ENCODE peak calls at places on chromosome 21, in seven cellular contexts. Z is heart left ventricle, H is body of pancreas, C is aorta, O is left lung, Q is IMR-90, F is suprapubic skin. V is an unnamed sample. For H3K4me1, the result is how much of the 10 kb centered on the place peaks cover.

GRCh38 chr21:20996421-20997307 is 1.5 kb upstream of the NCAM2 start:
- DNase-seq in H (no peak), O (peak), C (no peak), F (no peak), Q (peak), Z (no peak), V (no peak)

GRCh38 chr21:36968414-36968813 is 1.9 kb upstream of the HLCS start:
- DNase-seq in Z (no peak), F (no peak), Q (no peak), H (no peak), C (no peak), O (no peak), V (no peak)

GRCh38 chr21:34649400-34649799 is 19.4 kb upstream of the CLIC6 start:
- DNase-seq in Q (no peak), H (no peak), O (no peak), Z (no peak), C (no peak), F (no peak), V (no peak)

GRCh38 chr21:35226302-35226701 is 177.2 kb upstream of the RUNX1 start:
- DNase-seq in Z (no peak), Q (peak), F (no peak), C (no peak), H (no peak), O (no peak), V (no peak)

GRCh38 chr21:36780861-36781260 is 81.9 kb downstream of the SIM2 start:
- DNase-seq in O (no peak), H (no peak), C (no peak), Q (no peak), Z (no peak), F (no peak), V (no peak)

GRCh38 chr21:36964832-36965719 is 1.4 kb downstream of the HLCS start:
- DNase-seq in Q (no peak), Z (no peak), F (no peak), H (no peak), O (no peak), C (no peak), V (no peak)

GRCh38 chr21:42835211-42835610 is 44.1 kb downstream of the WDR4 start:
- DNase-seq in F (no peak), H (no peak), O (no peak), Z (no peak), C (no peak), Q (no peak), V (no peak)

GRCh38 chr21:43866659-43867331 is 1.8 kb downstream of the AGPAT3 start:
- DNase-seq in H (peak), Q (no peak), F (no peak), O (peak), C (no peak), Z (no peak), V (peak)

GRCh38 chr21:34019402-34019801 is 54.0 kb upstream of the MRPS6 start:
- DNase-seq in O (no peak), C (no peak), Z (no peak), H (no peak), Q (no peak), F (no peak), V (no peak)

GRCh38 chr21:27173052-27173451 is 206.2 kb upstream of the ADAMTS5 start:
- DNase-seq in C (no peak), F (no peak), Q (no peak), Z (no peak), O (no peak), H (no peak), V (no peak)

GRCh38 chr21:30718239-30718909 is at the start of gene KRTAP21-3:
- DNase-seq in H (no peak), C (no peak), F (no peak), O (no peak), Q (no peak), Z (no peak), V (no peak)

GRCh38 chr21:33847586-33848251 is 67.9 kb downstream of the ATP5PO start:
- DNase-seq in C (no peak), H (no peak), F (no peak), O (no peak), Q (no peak), Z (no peak), V (no peak)

GRCh38 chr21:34219334-34220020 is 144.3 kb upstream of the KCNE2 start:
- DNase-seq in O (no peak), F (no peak), H (no peak), Q (no peak), C (no peak), Z (no peak), V (no peak)

GRCh38 chr21:36203603-36203889 is 46.9 kb downstream of the DOP1B start:
- DNase-seq in O (no peak), Z (no peak), H (peak), C (no peak), Q (peak), F (no peak), V (no peak)

GRCh38 chr21:39373634-39374033 is 24.7 kb upstream of the HMGN1 start:
- DNase-seq in Q (peak), H (no peak), C (no peak), O (no peak), Z (no peak), F (no peak), V (no peak)

GRCh38 chr21:27739187-27739586 is 772.3 kb upstream of the ADAMTS5 start:
- DNase-seq in Z (no peak), O (no peak), H (no peak), C (no peak), F (no peak), Q (no peak), V (no peak)

GRCh38 chr21:36696390-36696639 is 2.6 kb upstream of the SIM2 start:
- DNase-seq in C (no peak), Z (no peak), H (no peak), Q (no peak), O (no peak), F (no peak), V (no peak)

GRCh38 chr21:26013964-26014363 is 156.6 kb downstream of the APP start:
- DNase-seq in O (no peak), C (no peak), Q (no peak), H (no peak), F (no peak), Z (no peak), V (no peak)

GRCh38 chr21:26005464-26005863 is 165.1 kb downstream of the APP start:
- DNase-seq in C (no peak), Q (no peak), O (no peak), H (no peak), F (no peak), Z (no peak), V (no peak)

GRCh38 chr21:26003428-26003827 is 167.1 kb downstream of the APP start:
- DNase-seq in C (no peak), Z (no peak), F (no peak), Q (no peak), H (no peak), O (no peak), V (no peak)

GRCh38 chr21:26011292-26011940 is 159.2 kb downstream of the APP start:
- DNase-seq in H (no peak), O (no peak), C (no peak), F (no peak), Z (no peak), Q (no peak), V (no peak)

DNA sequence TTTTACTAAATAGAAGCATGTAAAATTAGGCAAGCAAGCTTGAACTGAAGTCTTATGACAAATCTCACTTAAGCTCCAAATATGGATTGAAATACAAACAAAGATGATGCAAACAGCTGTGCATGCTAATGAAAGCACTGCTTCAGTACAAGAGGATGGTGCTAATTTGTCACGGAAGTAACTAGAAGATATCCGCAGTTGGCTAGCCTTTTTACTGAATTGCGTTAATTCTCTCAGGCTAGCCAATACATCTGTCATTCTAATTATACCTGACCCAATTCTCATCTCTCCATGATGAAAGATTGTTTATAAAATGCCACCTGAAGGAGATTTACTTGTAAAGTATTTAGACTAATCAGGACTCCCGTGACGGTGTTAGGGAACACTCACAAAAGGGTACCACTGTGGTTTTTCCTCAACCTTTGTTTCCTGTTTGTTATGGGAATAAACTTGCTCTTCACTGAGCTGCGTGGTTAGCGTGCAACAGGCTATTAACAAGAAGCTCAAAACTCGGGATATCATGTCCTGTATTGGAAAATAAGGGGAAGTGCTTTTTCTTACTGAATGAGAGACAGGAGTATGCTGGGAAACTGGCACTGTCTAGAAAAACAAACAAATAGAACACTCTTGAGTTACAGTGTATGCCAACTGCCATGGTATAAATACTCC is 162.5 kb downstream of the APP start:
- DNase-seq in C (no peak), Z (no peak), Q (peak), O (no peak), H (no peak), F (no peak), V (no peak)
- H3K4me3 ChIP-seq in C (no peak), Z (no peak), Q (no peak), O (no peak), H (no peak), F (no peak), V (no peak)

GRCh38 chr21:15059397-15059796 is 5.4 kb downstream of the NRIP1 start:
- DNase-seq in Z (no peak), C (no peak), Q (no peak), H (no peak), F (no peak), O (no peak), V (no peak)
- H3K4me1 ChIP-seq in Z (half or more), C (under half), Q (under half), H (half or more), F (half or more), O (under half), V (under half)

GRCh38 chr21:44957901-44958451 is 18.1 kb downstream of the SLX9 start:
- DNase-seq in Z (no peak), C (peak), F (no peak), Q (no peak), O (peak), H (no peak), V (no peak)
- H3K27ac ChIP-seq in Z (peak), C (peak), F (peak), Q (no peak), O (peak), H (peak), V (no peak)

GRCh38 chr21:29022141-29022540 is 2.3 kb upstream of the USP16 start:
- DNase-seq in Q (no peak), C (no peak), O (no peak), H (no peak), F (no peak), Z (no peak), V (peak)

GRCh38 chr21:29018540-29018939 is 609 bp downstream of the RWDD2B start:
- DNase-seq in Z (no peak), O (no peak), F (no peak), C (no peak), H (no peak), Q (no peak), V (no peak)

GRCh38 chr21:29017639-29018237 is 1.4 kb downstream of the RWDD2B start:
- DNase-seq in Q (no peak), Z (no peak), C (no peak), F (no peak), O (no peak), H (no peak), V (no peak)
- H3K4me3 ChIP-seq in Q (peak), Z (peak), C (peak), F (peak), O (peak), H (no peak), V (peak)

DNA sequence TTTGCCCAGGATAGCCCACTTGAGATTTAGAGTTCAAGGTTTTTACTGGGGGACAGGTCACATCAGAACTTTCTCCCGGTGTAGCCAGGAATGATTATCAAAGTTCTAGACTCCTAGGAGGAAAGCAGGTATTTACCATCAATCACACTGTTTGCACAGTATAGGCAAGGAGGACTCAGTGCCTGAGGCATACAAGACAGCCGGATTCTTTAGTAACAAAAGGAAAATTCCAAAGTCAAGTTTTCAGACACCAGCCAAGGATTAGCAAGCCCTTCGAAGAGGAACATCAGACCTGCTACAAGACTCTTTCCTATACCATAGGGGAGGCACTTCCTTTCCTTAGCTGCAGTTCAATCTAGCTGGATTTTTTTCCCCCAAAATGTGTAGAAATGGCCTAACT is 197.8 kb upstream of the USP25 start:
- DNase-seq in H (no peak), Q (no peak), C (no peak), O (no peak), Z (no peak), F (no peak), V (no peak)
- H3K4me1 ChIP-seq in H (under half), Q (under half), C (under half), O (under half), Z (under half), F (under half), V (under half)

DNA sequence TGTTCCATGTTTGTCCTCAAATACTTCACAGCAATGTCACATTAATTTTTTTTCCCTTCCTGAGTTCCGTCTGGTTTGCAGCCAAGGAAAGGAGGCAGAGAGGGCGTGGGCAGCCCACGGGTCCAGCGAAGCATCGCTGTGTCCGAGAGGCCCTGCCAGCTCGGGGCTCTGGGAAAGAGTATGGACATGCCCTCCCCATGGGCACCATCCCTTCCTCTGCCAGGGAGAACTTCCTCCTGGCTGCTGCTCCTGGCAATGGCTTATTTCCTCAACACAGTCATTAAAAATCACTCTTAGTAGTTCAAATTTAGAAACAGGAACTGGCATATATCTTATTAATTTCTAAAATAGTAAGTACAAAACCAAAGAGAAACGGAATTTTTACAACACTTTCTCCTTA is 115.5 kb downstream of the RIPK4 start:
- DNase-seq in Q (no peak), O (no peak), H (no peak), Z (no peak), C (no peak), F (peak), V (no peak)
- H3K27ac ChIP-seq in Q (no peak), O (no peak), H (peak), Z (no peak), C (peak), F (peak), V (no peak)

GRCh38 chr21:22056904-22057303 is 1058.7 kb downstream of the NCAM2 start:
- DNase-seq in Q (no peak), F (no peak), Z (no peak), O (no peak), H (no peak), C (no peak), V (no peak)
- H3K4me3 ChIP-seq in Q (no peak), F (no peak), Z (no peak), O (no peak), H (no peak), C (no peak), V (no peak)